ENCODE peak calls at places on chromosomes 11 and 22, in six cellular contexts. L, X, M, P, H and F are unnamed samples.

GRCh38 chr11:112961751-112962747 is 829 bp downstream of the NCAM1 start:
- DNase-seq in X (peak), H (no peak), L (no peak), M (peak), P (peak), F (no peak)

GRCh38 chr11:77081976-77082836 is 15.4 kb downstream of the CAPN5 start:
- DNase-seq in H (no peak), L (no peak), M (no peak), P (no peak), X (no peak), F (no peak)

GRCh38 chr11:46684364-46684763 is 16.1 kb downstream of the ARHGAP1 start:
- DNase-seq in M (no peak), P (no peak), L (no peak), H (no peak), X (no peak), F (no peak)

GRCh38 chr11:64659417-64660144 is 63.4 kb downstream of the NRXN2 start:
- DNase-seq in X (no peak), M (no peak), L (peak), H (peak), P (no peak), F (peak)

GRCh38 chr22:44588348-44588747 is 90.3 kb upstream of the RTL6 start:
- DNase-seq in H (no peak), L (no peak), P (peak), M (no peak), X (no peak), F (no peak)

GRCh38 chr11:64000026-64000739 is 13.9 kb downstream of the OTUB1 start:
- DNase-seq in M (peak), P (peak), L (peak), H (peak), X (peak), F (peak)

GRCh38 chr11:114273071-114273470 is 23.1 kb upstream of the NNMT start:
- DNase-seq in M (peak), L (no peak), P (no peak), H (no peak), X (no peak), F (no peak)

GRCh38 chr11:57778318-57779037 is 16.9 kb downstream of the CTNND1 start:
- DNase-seq in X (peak), M (no peak), L (peak), H (peak), P (peak), F (peak)

GRCh38 chr22:29080061-29080975 is 7.5 kb downstream of the KREMEN1 start:
- DNase-seq in L (peak), X (no peak), H (peak), P (no peak), M (peak), F (peak)

GRCh38 chr22:46803936-46804335 is 41.5 kb downstream of the TBC1D22A start:
- DNase-seq in M (no peak), L (no peak), X (no peak), H (no peak), P (no peak), F (no peak)

GRCh38 chr11:123590296-123590912 is 64.0 kb downstream of the SCN3B start:
- DNase-seq in M (no peak), L (peak), P (no peak), H (peak), X (peak), F (peak)

GRCh38 chr11:67160872-67161783 is 42.1 kb downstream of the KDM2A start:
- DNase-seq in L (peak), P (no peak), X (no peak), M (no peak), H (no peak), F (no peak)

GRCh38 chr11:85076535-85077330 is 550.4 kb downstream of the DLG2 start:
- DNase-seq in H (peak), M (no peak), P (no peak), L (peak), X (no peak), F (no peak)

GRCh38 chr11:45083544-45084087 is 62.8 kb upstream of the PRDM11 start:
- DNase-seq in P (no peak), M (peak), H (peak), X (no peak), L (no peak), F (no peak)

GRCh38 chr11:55714982-55715888 is 53.2 kb downstream of the OR4C6 start:
- DNase-seq in X (no peak), M (peak), L (no peak), P (no peak), H (no peak), F (no peak)

GRCh38 chr11:112837162-112837826 is 123.9 kb upstream of the NCAM1 start:
- DNase-seq in M (peak), H (no peak), X (peak), P (no peak), L (no peak), F (no peak)

GRCh38 chr11:112745958-112746357 is 215.3 kb upstream of the NCAM1 start:
- DNase-seq in L (no peak), P (no peak), X (no peak), M (no peak), H (no peak), F (no peak)

GRCh38 chr11:126163074-126163700 is 48.3 kb downstream of the RPUSD4 start:
- DNase-seq in P (no peak), H (peak), L (peak), X (peak), M (peak), F (no peak)

GRCh38 chr22:29031236-29031982 is 30.2 kb downstream of the C22orf31 start:
- DNase-seq in X (peak), L (peak), M (no peak), P (no peak), H (peak), F (no peak)

GRCh38 chr11:66362481-66363147 is 8.9 kb downstream of the SLC29A2 start:
- DNase-seq in M (no peak), P (no peak), X (no peak), H (no peak), L (no peak), F (no peak)

GRCh38 chr11:35859311-35859710 is 84.6 kb upstream of the LDLRAD3 start:
- DNase-seq in H (no peak), L (peak), X (no peak), M (no peak), P (no peak), F (no peak)

GRCh38 chr11:92300871-92301270 is 76.3 kb downstream of the FAT3 start:
- DNase-seq in L (no peak), P (no peak), H (no peak), X (no peak), M (no peak), F (no peak)

GRCh38 chr11:6315811-6316425 is 4.4 kb downstream of the CAVIN3 start:
- DNase-seq in H (peak), L (peak), X (peak), P (peak), M (peak), F (no peak)

GRCh38 chr11:44342616-44343015 is 32.7 kb upstream of the ALX4 start:
- DNase-seq in P (no peak), L (no peak), H (no peak), M (no peak), X (no peak), F (no peak)

GRCh38 chr11:82663535-82663934 is 70.1 kb downstream of the FAM181B start:
- DNase-seq in L (no peak), X (no peak), H (no peak), P (no peak), M (no peak), F (no peak)

GRCh38 chr22:18085188-18085587 is 7.4 kb downstream of the PEX26 start:
- DNase-seq in L (peak), X (no peak), P (no peak), M (no peak), H (no peak), F (no peak)

GRCh38 chr22:40417881-40418280 is 47.5 kb downstream of the SGSM3 start:
- DNase-seq in L (no peak), X (no peak), M (no peak), H (no peak), P (peak), F (no peak)

GRCh38 chr11:60318726-60319125 is 8.3 kb upstream of the MS4A6E start:
- DNase-seq in X (no peak), M (no peak), P (no peak), H (peak), L (no peak), F (no peak)

GRCh38 chr11:119092880-119093665 is 8.4 kb downstream of the HMBS start:
- DNase-seq in P (no peak), L (peak), M (no peak), X (peak), H (no peak), F (no peak)

DNA sequence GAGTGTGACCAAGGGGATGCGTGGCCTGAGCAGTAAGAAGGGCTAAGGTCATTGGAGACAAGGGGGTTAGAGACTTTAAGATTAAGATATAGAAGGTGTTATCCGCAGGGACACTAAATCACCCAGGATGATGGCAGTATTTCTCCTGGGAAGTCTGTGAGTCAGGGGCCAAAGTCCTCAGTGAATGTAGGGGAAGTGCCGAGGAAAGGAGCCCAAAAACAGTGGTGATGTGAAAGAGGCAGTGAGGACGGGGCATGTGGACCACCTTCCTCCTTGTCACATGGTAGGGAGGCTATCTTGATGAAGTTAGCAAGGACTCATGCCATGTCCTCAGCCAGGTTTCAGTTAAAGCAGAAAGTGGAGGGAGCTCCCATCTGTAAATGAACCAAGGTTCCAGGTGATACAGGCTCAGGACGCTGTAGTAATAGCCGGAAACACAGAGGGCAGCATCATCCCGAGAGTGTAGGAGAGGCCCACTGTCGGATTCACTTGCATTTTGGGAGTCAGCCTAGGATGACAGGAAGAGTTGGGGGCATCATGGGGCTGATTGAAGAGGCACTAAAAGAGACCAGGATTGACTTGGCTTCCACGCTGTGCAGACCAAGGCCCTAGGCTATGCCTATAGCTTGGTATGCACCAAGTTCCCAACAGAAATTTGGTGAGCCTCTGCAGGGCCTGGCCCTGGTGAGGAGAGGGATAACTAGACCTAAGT is 33.5 kb downstream of the WEE1 start:
- DNase-seq in P (no peak), L (no peak), H (no peak), X (no peak), M (peak), F (no peak)
- TF ChIP-seq CTCF in P (no peak), L (peak), H (no peak), X (no peak), M (peak), F (no peak)

GRCh38 chr11:62627718-62628117 is 5.9 kb upstream of the B3GAT3 start:
- DNase-seq in L (no peak), H (peak), M (no peak), X (no peak), P (no peak), F (no peak)
- TF ChIP-seq CTCF in L (peak), H (peak), M (peak), X (no peak), P (no peak), F (no peak)

GRCh38 chr11:14369598-14369997 is 10.6 kb upstream of the RRAS2 start:
- DNase-seq in L (no peak), X (no peak), M (no peak), H (no peak), P (no peak), F (no peak)

GRCh38 chr11:14372011-14372410 is 13.0 kb upstream of the RRAS2 start:
- DNase-seq in H (no peak), L (no peak), P (no peak), X (no peak), M (no peak), F (no peak)

GRCh38 chr11:14366936-14367335 is 8.0 kb upstream of the RRAS2 start:
- DNase-seq in H (no peak), P (no peak), X (no peak), M (no peak), L (no peak), F (no peak)

GRCh38 chr11:14371249-14371648 is 12.3 kb upstream of the RRAS2 start:
- DNase-seq in H (no peak), L (no peak), P (no peak), M (no peak), X (no peak), F (no peak)

GRCh38 chr11:14370496-14370895 is 11.5 kb upstream of the RRAS2 start:
- DNase-seq in X (no peak), P (no peak), H (no peak), M (no peak), L (no peak), F (no peak)
- TF ChIP-seq CTCF in X (no peak), P (no peak), H (no peak), M (no peak), L (no peak), F (no peak)

GRCh38 chr11:115502636-115503082 is 1.6 kb downstream of the CADM1 start:
- DNase-seq in P (no peak), X (peak), L (no peak), M (no peak), H (no peak), F (no peak)

GRCh38 chr11:115501895-115502589 is 2.2 kb downstream of the CADM1 start:
- DNase-seq in L (no peak), X (no peak), H (no peak), M (no peak), P (no peak), F (no peak)

GRCh38 chr11:115503886-115504278 is 333 bp downstream of the CADM1 start:
- DNase-seq in H (no peak), M (no peak), P (no peak), X (no peak), L (no peak), F (no peak)

GRCh38 chr11:115504279-115505158 is at the start of gene CADM1:
- DNase-seq in L (peak), M (peak), P (peak), H (peak), X (peak), F (peak)

GRCh38 chr11:115503083-115503885 is 931 bp downstream of the CADM1 start:
- DNase-seq in X (peak), H (peak), L (no peak), P (peak), M (peak), F (no peak)
- TF ChIP-seq CTCF in X (no peak), H (peak), L (no peak), P (peak), M (peak), F (no peak)

GRCh38 chr22:37183432-37184379 is 4.3 kb downstream of the C1QTNF6 start:
- DNase-seq in L (no peak), X (no peak), P (peak), H (no peak), M (peak), F (no peak)
- TF ChIP-seq CTCF in L (no peak), X (no peak), P (no peak), H (no peak), M (peak), F (no peak)

DNA sequence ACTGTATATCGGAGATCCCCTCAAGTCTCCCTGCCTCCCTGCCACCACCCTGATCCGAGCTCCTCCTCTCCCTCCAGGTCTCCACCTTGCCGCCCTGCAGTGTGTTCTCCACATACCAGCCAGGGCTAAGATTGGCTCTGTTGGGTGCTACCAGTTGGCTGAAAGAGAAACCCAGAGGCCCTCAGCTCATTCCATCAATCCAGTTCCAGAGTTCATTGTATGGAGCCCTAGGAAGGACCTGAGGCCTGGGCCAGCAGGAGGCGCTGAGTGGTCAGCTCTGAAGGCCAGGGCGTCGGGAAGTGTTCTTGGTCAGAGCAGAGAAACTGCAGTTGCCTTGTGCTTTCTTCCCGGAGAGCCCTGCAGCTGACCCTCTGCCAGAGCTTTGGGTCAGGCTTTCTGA is 2.2 kb upstream of the TOP3B start:
- DNase-seq in H (peak), X (no peak), P (no peak), L (peak), M (no peak), F (no peak)
- TF ChIP-seq CTCF in H (peak), X (no peak), P (peak), L (peak), M (peak), F (peak)

GRCh38 chr11:1435820-1436467 is 46.2 kb downstream of the BRSK2 start:
- DNase-seq in X (no peak), P (no peak), H (no peak), L (no peak), M (peak), F (no peak)
- TF ChIP-seq CTCF in X (no peak), P (no peak), H (no peak), L (no peak), M (no peak), F (no peak)